ENCODE peak calls at places on chromosome 6, in eight cellular contexts. One of them, this sample, is unnamed.

GRCh38 chr6:125612400-125612846 is 137.0 kb upstream of the HEY2 start:
- DNase-seq in CD4-positive, alpha-beta memory T cell: no peak
- DNase-seq in head of caudate nucleus: no peak
- DNase-seq in WTC11: no peak
- DNase-seq in ovary: no peak
- DNase-seq in RPMI8226: no peak
- DNase-seq in naive thymus-derived CD4-positive, alpha-beta T cell: no peak
- DNase-seq in SHP77 treated with DMSO at 0.1 percent for 48 hours: no peak
- DNase-seq in this sample: no peak

GRCh38 chr6:84340422-84340821 is 113.0 kb upstream of the CEP162 start:
- DNase-seq in CD4-positive, alpha-beta memory T cell: no peak
- DNase-seq in head of caudate nucleus: no peak
- DNase-seq in WTC11: no peak
- DNase-seq in ovary: no peak
- DNase-seq in RPMI8226: no peak
- DNase-seq in naive thymus-derived CD4-positive, alpha-beta T cell: no peak
- DNase-seq in SHP77 treated with DMSO at 0.1 percent for 48 hours: no peak
- DNase-seq in this sample: no peak

GRCh38 chr6:170370413-170370812 is 63.9 kb downstream of the FAM120B start:
- DNase-seq in CD4-positive, alpha-beta memory T cell: no peak
- DNase-seq in head of caudate nucleus: no peak
- DNase-seq in WTC11: no peak
- DNase-seq in ovary: no peak
- DNase-seq in RPMI8226: no peak
- DNase-seq in naive thymus-derived CD4-positive, alpha-beta T cell: no peak
- DNase-seq in SHP77 treated with DMSO at 0.1 percent for 48 hours: no peak
- DNase-seq in this sample: no peak

GRCh38 chr6:33053230-33053629 is 20.2 kb downstream of the HLA-DPA1 start:
- DNase-seq in CD4-positive, alpha-beta memory T cell: no peak
- DNase-seq in head of caudate nucleus: no peak
- DNase-seq in WTC11: no peak
- DNase-seq in ovary: no peak
- DNase-seq in RPMI8226: no peak
- DNase-seq in naive thymus-derived CD4-positive, alpha-beta T cell: no peak
- DNase-seq in SHP77 treated with DMSO at 0.1 percent for 48 hours: no peak
- DNase-seq in this sample: no peak

GRCh38 chr6:51467231-51467952 is 620.0 kb downstream of the PKHD1 start:
- DNase-seq in CD4-positive, alpha-beta memory T cell: no peak
- DNase-seq in head of caudate nucleus: no peak
- DNase-seq in WTC11: no peak
- DNase-seq in ovary: no peak
- DNase-seq in RPMI8226: no peak
- DNase-seq in naive thymus-derived CD4-positive, alpha-beta T cell: no peak
- DNase-seq in SHP77 treated with DMSO at 0.1 percent for 48 hours: no peak
- DNase-seq in this sample: no peak

GRCh38 chr6:15791401-15792137 is 128.7 kb upstream of the DTNBP1 start:
- DNase-seq in CD4-positive, alpha-beta memory T cell: no peak
- DNase-seq in head of caudate nucleus: no peak
- DNase-seq in WTC11: no peak
- DNase-seq in ovary: no peak
- DNase-seq in RPMI8226: no peak
- DNase-seq in naive thymus-derived CD4-positive, alpha-beta T cell: no peak
- DNase-seq in SHP77 treated with DMSO at 0.1 percent for 48 hours: no peak
- DNase-seq in this sample: no peak

GRCh38 chr6:43306086-43306485 is 2.5 kb downstream of the CRIP3 start:
- DNase-seq in CD4-positive, alpha-beta memory T cell: no peak
- DNase-seq in head of caudate nucleus: no peak
- DNase-seq in WTC11: no peak
- DNase-seq in ovary: no peak
- DNase-seq in RPMI8226: no peak
- DNase-seq in naive thymus-derived CD4-positive, alpha-beta T cell: no peak
- DNase-seq in SHP77 treated with DMSO at 0.1 percent for 48 hours: no peak
- DNase-seq in this sample: no peak

GRCh38 chr6:83758533-83758932 is 49.6 kb upstream of the SNAP91 start:
- DNase-seq in CD4-positive, alpha-beta memory T cell: no peak
- DNase-seq in head of caudate nucleus: no peak
- DNase-seq in WTC11: no peak
- DNase-seq in ovary: no peak
- DNase-seq in RPMI8226: no peak
- DNase-seq in naive thymus-derived CD4-positive, alpha-beta T cell: no peak
- DNase-seq in SHP77 treated with DMSO at 0.1 percent for 48 hours: no peak
- DNase-seq in this sample: no peak

GRCh38 chr6:33297406-33297955 is 1.3 kb downstream of the RGL2 start:
- DNase-seq in CD4-positive, alpha-beta memory T cell: no peak
- DNase-seq in head of caudate nucleus: no peak
- DNase-seq in WTC11: peak; percentile 79
- DNase-seq in ovary: peak; percentile 64
- DNase-seq in RPMI8226: peak; percentile 41
- DNase-seq in naive thymus-derived CD4-positive, alpha-beta T cell: no peak
- DNase-seq in SHP77 treated with DMSO at 0.1 percent for 48 hours: no peak
- DNase-seq in this sample: peak; percentile 94

GRCh38 chr6:10369896-10370295 is 45.0 kb downstream of the TFAP2A start:
- DNase-seq in CD4-positive, alpha-beta memory T cell: no peak
- DNase-seq in head of caudate nucleus: no peak
- DNase-seq in WTC11: no peak
- DNase-seq in ovary: no peak
- DNase-seq in RPMI8226: no peak
- DNase-seq in naive thymus-derived CD4-positive, alpha-beta T cell: no peak
- DNase-seq in SHP77 treated with DMSO at 0.1 percent for 48 hours: no peak
- DNase-seq in this sample: no peak

GRCh38 chr6:11143394-11144371 is 32.2 kb upstream of the ERVFRD-1 start:
- DNase-seq in CD4-positive, alpha-beta memory T cell: no peak
- DNase-seq in head of caudate nucleus: no peak
- DNase-seq in WTC11: no peak
- DNase-seq in ovary: no peak
- DNase-seq in RPMI8226: no peak
- DNase-seq in naive thymus-derived CD4-positive, alpha-beta T cell: no peak
- DNase-seq in SHP77 treated with DMSO at 0.1 percent for 48 hours: peak; percentile 27
- DNase-seq in this sample: peak; percentile 23

GRCh38 chr6:36127462-36128016 is 2.8 kb upstream of the MAPK13 start:
- DNase-seq in CD4-positive, alpha-beta memory T cell: no peak
- DNase-seq in head of caudate nucleus: no peak
- DNase-seq in WTC11: no peak
- DNase-seq in ovary: no peak
- DNase-seq in RPMI8226: no peak
- DNase-seq in naive thymus-derived CD4-positive, alpha-beta T cell: no peak
- DNase-seq in SHP77 treated with DMSO at 0.1 percent for 48 hours: no peak
- DNase-seq in this sample: no peak

GRCh38 chr6:170147056-170147787 is 143.7 kb downstream of the DLL1 start:
- DNase-seq in CD4-positive, alpha-beta memory T cell: no peak
- DNase-seq in head of caudate nucleus: peak; percentile 66
- DNase-seq in WTC11: no peak
- DNase-seq in ovary: peak; percentile 51
- DNase-seq in RPMI8226: no peak
- DNase-seq in naive thymus-derived CD4-positive, alpha-beta T cell: no peak
- DNase-seq in SHP77 treated with DMSO at 0.1 percent for 48 hours: no peak
- DNase-seq in this sample: peak; percentile 58

GRCh38 chr6:156599977-156600647 is 177.1 kb upstream of the ARID1B start:
- DNase-seq in CD4-positive, alpha-beta memory T cell: no peak
- DNase-seq in head of caudate nucleus: no peak
- DNase-seq in WTC11: no peak
- DNase-seq in ovary: peak; percentile 50
- DNase-seq in RPMI8226: no peak
- DNase-seq in naive thymus-derived CD4-positive, alpha-beta T cell: no peak
- DNase-seq in SHP77 treated with DMSO at 0.1 percent for 48 hours: no peak
- DNase-seq in this sample: no peak

GRCh38 chr6:39055661-39056060 is 7.1 kb downstream of the GLP1R start:
- DNase-seq in CD4-positive, alpha-beta memory T cell: no peak
- DNase-seq in head of caudate nucleus: no peak
- DNase-seq in WTC11: no peak
- DNase-seq in ovary: peak; percentile 4
- DNase-seq in RPMI8226: no peak
- DNase-seq in naive thymus-derived CD4-positive, alpha-beta T cell: no peak
- DNase-seq in SHP77 treated with DMSO at 0.1 percent for 48 hours: no peak
- DNase-seq in this sample: no peak

GRCh38 chr6:18497006-18497405 is 109.9 kb downstream of the RNF144B start:
- DNase-seq in CD4-positive, alpha-beta memory T cell: no peak
- DNase-seq in head of caudate nucleus: no peak
- DNase-seq in WTC11: no peak
- DNase-seq in ovary: no peak
- DNase-seq in RPMI8226: no peak
- DNase-seq in naive thymus-derived CD4-positive, alpha-beta T cell: no peak
- DNase-seq in SHP77 treated with DMSO at 0.1 percent for 48 hours: no peak
- DNase-seq in this sample: no peak

GRCh38 chr6:128073389-128073788 is 172.5 kb upstream of the THEMIS start:
- DNase-seq in CD4-positive, alpha-beta memory T cell: no peak
- DNase-seq in head of caudate nucleus: no peak
- DNase-seq in WTC11: no peak
- DNase-seq in ovary: no peak
- DNase-seq in RPMI8226: no peak
- DNase-seq in naive thymus-derived CD4-positive, alpha-beta T cell: no peak
- DNase-seq in SHP77 treated with DMSO at 0.1 percent for 48 hours: no peak
- DNase-seq in this sample: no peak

GRCh38 chr6:105199711-105200110 is 19.9 kb upstream of the POPDC3 start:
- DNase-seq in CD4-positive, alpha-beta memory T cell: no peak
- DNase-seq in head of caudate nucleus: no peak
- DNase-seq in WTC11: no peak
- DNase-seq in ovary: no peak
- DNase-seq in RPMI8226: no peak
- DNase-seq in naive thymus-derived CD4-positive, alpha-beta T cell: no peak
- DNase-seq in SHP77 treated with DMSO at 0.1 percent for 48 hours: no peak
- DNase-seq in this sample: no peak

GRCh38 chr6:163705923-163706322 is 291.4 kb downstream of the QKI start:
- DNase-seq in CD4-positive, alpha-beta memory T cell: no peak
- DNase-seq in head of caudate nucleus: no peak
- DNase-seq in WTC11: no peak
- DNase-seq in ovary: no peak
- DNase-seq in RPMI8226: peak; percentile 45
- DNase-seq in naive thymus-derived CD4-positive, alpha-beta T cell: no peak
- DNase-seq in SHP77 treated with DMSO at 0.1 percent for 48 hours: no peak
- DNase-seq in this sample: no peak

GRCh38 chr6:11111769-11112437 is 378 bp upstream of the ERVFRD-1 start:
- DNase-seq in CD4-positive, alpha-beta memory T cell: peak; percentile 2
- DNase-seq in head of caudate nucleus: no peak
- DNase-seq in WTC11: no peak
- DNase-seq in ovary: no peak
- DNase-seq in RPMI8226: no peak
- DNase-seq in naive thymus-derived CD4-positive, alpha-beta T cell: no peak
- DNase-seq in SHP77 treated with DMSO at 0.1 percent for 48 hours: no peak
- DNase-seq in this sample: no peak

GRCh38 chr6:36998723-36999466 is 6.6 kb upstream of the FGD2 start:
- DNase-seq in CD4-positive, alpha-beta memory T cell: no peak
- DNase-seq in head of caudate nucleus: peak; percentile 51
- DNase-seq in WTC11: no peak
- DNase-seq in ovary: no peak
- DNase-seq in RPMI8226: no peak
- DNase-seq in naive thymus-derived CD4-positive, alpha-beta T cell: no peak
- DNase-seq in SHP77 treated with DMSO at 0.1 percent for 48 hours: peak; percentile 50
- DNase-seq in this sample: no peak

GRCh38 chr6:35165630-35166071 is 24.5 kb upstream of the TCP11 start:
- DNase-seq in CD4-positive, alpha-beta memory T cell: no peak
- DNase-seq in head of caudate nucleus: no peak
- DNase-seq in WTC11: no peak
- DNase-seq in ovary: no peak
- DNase-seq in RPMI8226: no peak
- DNase-seq in naive thymus-derived CD4-positive, alpha-beta T cell: no peak
- DNase-seq in SHP77 treated with DMSO at 0.1 percent for 48 hours: no peak
- DNase-seq in this sample: peak; percentile 45

GRCh38 chr6:122184260-122184934 is 215.1 kb upstream of the HSF2 start:
- DNase-seq in CD4-positive, alpha-beta memory T cell: no peak
- DNase-seq in head of caudate nucleus: no peak
- DNase-seq in WTC11: no peak
- DNase-seq in ovary: no peak
- DNase-seq in RPMI8226: no peak
- DNase-seq in naive thymus-derived CD4-positive, alpha-beta T cell: no peak
- DNase-seq in SHP77 treated with DMSO at 0.1 percent for 48 hours: no peak
- DNase-seq in this sample: peak; percentile 21

GRCh38 chr6:37373822-37374514 is 20.2 kb downstream of the RNF8 start:
- DNase-seq in CD4-positive, alpha-beta memory T cell: no peak
- DNase-seq in head of caudate nucleus: no peak
- DNase-seq in WTC11: no peak
- DNase-seq in ovary: no peak
- DNase-seq in RPMI8226: peak; percentile 53
- DNase-seq in naive thymus-derived CD4-positive, alpha-beta T cell: no peak
- DNase-seq in SHP77 treated with DMSO at 0.1 percent for 48 hours: no peak
- DNase-seq in this sample: no peak

GRCh38 chr6:7640607-7641577 is 50.9 kb downstream of the SNRNP48 start:
- DNase-seq in CD4-positive, alpha-beta memory T cell: no peak
- DNase-seq in head of caudate nucleus: no peak
- DNase-seq in WTC11: no peak
- DNase-seq in ovary: no peak
- DNase-seq in RPMI8226: no peak
- DNase-seq in naive thymus-derived CD4-positive, alpha-beta T cell: no peak
- DNase-seq in SHP77 treated with DMSO at 0.1 percent for 48 hours: no peak
- DNase-seq in this sample: no peak

GRCh38 chr6:65248211-65248610 is 458.8 kb downstream of the EYS start:
- DNase-seq in CD4-positive, alpha-beta memory T cell: no peak
- DNase-seq in head of caudate nucleus: no peak
- DNase-seq in WTC11: no peak
- DNase-seq in ovary: no peak
- DNase-seq in RPMI8226: no peak
- DNase-seq in naive thymus-derived CD4-positive, alpha-beta T cell: no peak
- DNase-seq in SHP77 treated with DMSO at 0.1 percent for 48 hours: no peak
- DNase-seq in this sample: no peak

GRCh38 chr6:54427396-54427910 is 119.2 kb downstream of the TINAG start:
- DNase-seq in CD4-positive, alpha-beta memory T cell: no peak
- DNase-seq in head of caudate nucleus: no peak
- DNase-seq in WTC11: no peak
- DNase-seq in ovary: no peak
- DNase-seq in RPMI8226: no peak
- DNase-seq in naive thymus-derived CD4-positive, alpha-beta T cell: no peak
- DNase-seq in SHP77 treated with DMSO at 0.1 percent for 48 hours: no peak
- DNase-seq in this sample: no peak

GRCh38 chr6:131646249-131646670 is 9.2 kb downstream of the ENPP3 start:
- DNase-seq in CD4-positive, alpha-beta memory T cell: no peak
- DNase-seq in head of caudate nucleus: no peak
- DNase-seq in WTC11: no peak
- DNase-seq in ovary: no peak
- DNase-seq in RPMI8226: no peak
- DNase-seq in naive thymus-derived CD4-positive, alpha-beta T cell: no peak
- DNase-seq in SHP77 treated with DMSO at 0.1 percent for 48 hours: no peak
- DNase-seq in this sample: no peak

GRCh38 chr6:157629220-157629619 is 193.8 kb upstream of the SNX9 start:
- DNase-seq in CD4-positive, alpha-beta memory T cell: no peak
- DNase-seq in head of caudate nucleus: no peak
- DNase-seq in WTC11: no peak
- DNase-seq in ovary: no peak
- DNase-seq in RPMI8226: no peak
- DNase-seq in naive thymus-derived CD4-positive, alpha-beta T cell: no peak
- DNase-seq in SHP77 treated with DMSO at 0.1 percent for 48 hours: no peak
- DNase-seq in this sample: no peak

GRCh38 chr6:111032493-111033140 is 50.8 kb downstream of the RPF2 start:
- DNase-seq in CD4-positive, alpha-beta memory T cell: no peak
- DNase-seq in head of caudate nucleus: no peak
- DNase-seq in WTC11: no peak
- DNase-seq in ovary: no peak
- DNase-seq in RPMI8226: no peak
- DNase-seq in naive thymus-derived CD4-positive, alpha-beta T cell: no peak
- DNase-seq in SHP77 treated with DMSO at 0.1 percent for 48 hours: no peak
- DNase-seq in this sample: no peak

GRCh38 chr6:11288065-11288464 is 55.6 kb upstream of the NEDD9 start:
- DNase-seq in CD4-positive, alpha-beta memory T cell: no peak
- DNase-seq in head of caudate nucleus: no peak
- DNase-seq in WTC11: no peak
- DNase-seq in ovary: no peak
- DNase-seq in RPMI8226: no peak
- DNase-seq in naive thymus-derived CD4-positive, alpha-beta T cell: no peak
- DNase-seq in SHP77 treated with DMSO at 0.1 percent for 48 hours: peak; percentile 83
- DNase-seq in this sample: peak; percentile 39